ENCODE peak calls at places on chromosomes 11 and 22, in four cellular contexts. B is IMR-90, L is H9, U is H1. D is an unnamed sample.

GRCh38 chr22:19892249-19892879 is 37.7 kb upstream of the GNB1L start:
- DNase-seq in L (no peak), B (peak; percentile 53), U (no peak), D (no peak)

GRCh38 chr11:100677796-100678195 is 9.3 kb upstream of the ARHGAP42 start:
- DNase-seq in B (no peak), U (no peak), L (no peak), D (no peak)

GRCh38 chr11:19868281-19868821 is 155.7 kb downstream of the NAV2 start:
- DNase-seq in B (peak; percentile 65), L (no peak), U (no peak), D (peak; percentile 32)

GRCh38 chr11:126754850-126755426 is 245.6 kb downstream of the KIRREL3 start:
- DNase-seq in U (no peak), B (no peak), L (no peak), D (no peak)

GRCh38 chr11:116033931-116034553 is 529.8 kb upstream of the CADM1 start:
- DNase-seq in L (peak; percentile 41), B (no peak), U (no peak), D (no peak)

GRCh38 chr11:125348704-125349635 is 147.1 kb downstream of the FEZ1 start:
- DNase-seq in B (peak; percentile 19), U (no peak), L (peak; percentile 79), D (peak; percentile 71)

GRCh38 chr11:116876656-116877055 is 39.2 kb upstream of the APOA1 start:
- DNase-seq in U (no peak), L (no peak), B (no peak), D (no peak)

GRCh38 chr22:23142546-23143105 is 836 bp upstream of the RSPH14 start:
- DNase-seq in B (no peak), L (no peak), U (no peak), D (no peak)

GRCh38 chr11:110777765-110778164 is 65.5 kb upstream of the ARHGAP20 start:
- DNase-seq in L (no peak), B (peak; percentile 87), U (no peak), D (no peak)

GRCh38 chr22:50245214-50246072 is 620 bp upstream of the TUBGCP6 start:
- DNase-seq in L (no peak), B (no peak), U (no peak), D (no peak)

GRCh38 chr11:74936087-74936486 is 12.8 kb downstream of the XRRA1 start:
- DNase-seq in B (no peak), U (no peak), L (no peak), D (no peak)

GRCh38 chr22:41524283-41524682 is 20.0 kb downstream of the POLR3H start:
- DNase-seq in U (no peak), B (peak; percentile 78), L (no peak), D (no peak)

GRCh38 chr11:125262825-125263218 is 98.3 kb downstream of the PKNOX2 start:
- DNase-seq in B (peak; percentile 47), L (peak; percentile 52), U (no peak), D (peak; percentile 77)

GRCh38 chr22:49928185-49928495 is 9.7 kb downstream of the CRELD2 start:
- DNase-seq in B (no peak), L (no peak), U (no peak), D (no peak)

GRCh38 chr22:22853713-22854112 is 33.9 kb upstream of the IGLL5 start:
- DNase-seq in U (no peak), B (no peak), L (no peak), D (no peak)

GRCh38 chr11:28836285-28837081 is 728.3 kb downstream of the METTL15 start:
- DNase-seq in B (peak; percentile 99), L (no peak), U (no peak), D (peak; percentile 29)

GRCh38 chr11:109865558-109866186 is 227.5 kb upstream of the ZC3H12C start:
- DNase-seq in B (no peak), U (no peak), L (peak; percentile 30), D (peak; percentile 70)

GRCh38 chr22:42805016-42805997 is 51.8 kb downstream of the ARFGAP3 start:
- DNase-seq in L (peak; percentile 34), B (no peak), U (no peak), D (no peak)

GRCh38 chr11:1546536-1547466 is 25.3 kb downstream of the DUSP8 start:
- DNase-seq in B (peak; percentile 21), L (peak; percentile 81), U (no peak), D (peak; percentile 64)

GRCh38 chr22:19450363-19451175 is 3.1 kb upstream of the C22orf39 start:
- DNase-seq in L (no peak), U (no peak), B (peak; percentile 13), D (no peak)

GRCh38 chr11:64970731-64971151 is 1.2 kb downstream of the MAJIN start:
- DNase-seq in U (no peak), L (no peak), B (no peak), D (no peak)

GRCh38 chr11:34052036-34052607 is 591 bp downstream of the CAPRIN1 start:
- DNase-seq in B (peak; percentile 84), L (peak; percentile 88), U (peak; percentile 53), D (peak; percentile 92)

GRCh38 chr22:45612451-45612901 is 59.2 kb upstream of the ATXN10 start:
- DNase-seq in L (no peak), B (peak; percentile 80), U (no peak), D (no peak)

GRCh38 chr11:1532606-1533341 is 39.3 kb downstream of the DUSP8 start:
- DNase-seq in B (no peak), L (no peak), U (no peak), D (no peak)

DNA sequence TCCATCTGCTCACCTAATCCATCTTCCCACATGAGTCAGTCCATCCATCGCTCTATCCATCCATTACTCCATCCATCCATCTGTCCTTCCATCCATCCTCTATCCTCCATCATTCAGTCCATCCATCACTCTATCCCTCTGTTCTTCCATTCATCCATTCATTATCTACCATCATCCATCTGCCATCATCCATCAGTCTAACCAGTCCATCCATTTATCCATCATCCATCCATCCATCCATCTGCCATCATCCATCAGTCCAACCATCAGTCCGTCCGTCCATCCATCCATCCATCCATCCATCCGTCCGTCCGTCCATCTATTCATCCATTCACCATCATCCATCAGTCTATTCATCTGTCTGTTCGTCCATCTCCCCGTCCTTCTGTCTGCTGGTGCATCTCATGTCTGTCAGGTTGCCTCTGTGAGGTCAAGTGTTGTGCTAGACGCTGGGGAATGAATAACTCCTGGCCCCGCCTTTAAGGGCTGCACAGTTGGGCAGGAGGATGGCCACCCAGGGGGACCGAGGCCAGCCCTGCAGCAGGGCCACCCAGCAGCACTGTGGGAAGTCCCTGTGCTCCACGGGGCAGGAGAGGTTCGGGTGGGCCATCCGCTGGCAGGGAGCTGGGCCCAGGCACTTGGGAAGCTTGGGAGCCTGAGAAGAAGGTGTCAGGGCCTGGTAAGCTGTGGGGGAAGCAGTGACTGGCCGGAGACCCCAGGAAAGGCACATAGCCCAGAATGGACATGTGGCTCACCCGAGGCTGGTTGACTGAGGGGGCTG is 137.1 kb downstream of the CTTN start:
- DNase-seq in B (no peak), U (no peak), L (peak; percentile 15), D (no peak)
- H3K18ac ChIP-seq in B (no peak overlapping the region), U (no peak overlapping the region), L (no peak overlapping the region), D (no peak overlapping the region)

DNA sequence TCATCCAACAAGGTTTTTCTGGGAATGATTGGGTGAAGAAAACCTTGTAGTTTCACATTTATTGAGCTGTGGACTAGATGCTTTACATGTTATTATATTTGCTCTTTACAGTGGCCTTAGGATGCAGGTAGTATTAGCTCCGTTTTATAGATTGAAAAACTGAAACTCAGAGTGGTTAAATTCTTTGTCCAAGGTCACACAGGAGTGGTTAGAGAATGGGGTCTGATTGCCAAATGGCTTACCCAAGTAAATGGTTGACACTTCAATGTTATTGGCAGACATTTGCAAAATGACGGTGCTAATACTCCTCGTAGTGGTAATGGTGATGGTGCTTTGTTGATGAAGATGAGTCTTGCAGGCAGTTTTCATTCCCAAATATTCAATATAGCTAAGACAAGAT is 2.2 kb downstream of the GTPBP1 start:
- DNase-seq in B (no peak), L (no peak), U (no peak), D (no peak)
- H3K56ac ChIP-seq in B (no peak overlapping the region), L (no peak overlapping the region), U (no peak overlapping the region), D (no peak overlapping the region)

GRCh38 chr11:17368551-17368950 is 17.0 kb downstream of the NCR3LG1 start:
- DNase-seq in B (no peak), U (no peak), L (no peak), D (no peak)
- H3K18ac ChIP-seq in B (no peak overlapping the region), U (no peak overlapping the region), L (no peak overlapping the region), D (no peak overlapping the region)

DNA sequence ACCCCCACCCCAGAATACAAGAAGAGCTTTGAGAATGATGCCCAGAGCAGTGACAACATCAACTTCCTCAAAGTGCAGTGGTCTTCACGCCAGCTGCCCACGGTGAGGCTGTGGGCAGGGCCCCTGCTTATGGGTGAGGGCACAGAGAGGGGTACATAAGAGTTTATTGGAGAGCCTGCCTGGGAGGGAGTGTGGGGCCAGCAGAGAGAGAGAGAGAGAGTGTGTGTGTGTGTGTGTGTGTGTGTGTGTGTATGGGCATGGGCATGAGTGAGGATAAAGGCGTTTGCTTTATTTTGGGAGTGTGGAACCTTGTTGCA is 9.5 kb downstream of the PHOX2A start:
- DNase-seq in L (no peak), B (no peak), U (no peak), D (no peak)
- H3K56ac ChIP-seq in L (no peak overlapping the region), B (no peak overlapping the region), U (no peak overlapping the region), D (no peak overlapping the region)

DNA sequence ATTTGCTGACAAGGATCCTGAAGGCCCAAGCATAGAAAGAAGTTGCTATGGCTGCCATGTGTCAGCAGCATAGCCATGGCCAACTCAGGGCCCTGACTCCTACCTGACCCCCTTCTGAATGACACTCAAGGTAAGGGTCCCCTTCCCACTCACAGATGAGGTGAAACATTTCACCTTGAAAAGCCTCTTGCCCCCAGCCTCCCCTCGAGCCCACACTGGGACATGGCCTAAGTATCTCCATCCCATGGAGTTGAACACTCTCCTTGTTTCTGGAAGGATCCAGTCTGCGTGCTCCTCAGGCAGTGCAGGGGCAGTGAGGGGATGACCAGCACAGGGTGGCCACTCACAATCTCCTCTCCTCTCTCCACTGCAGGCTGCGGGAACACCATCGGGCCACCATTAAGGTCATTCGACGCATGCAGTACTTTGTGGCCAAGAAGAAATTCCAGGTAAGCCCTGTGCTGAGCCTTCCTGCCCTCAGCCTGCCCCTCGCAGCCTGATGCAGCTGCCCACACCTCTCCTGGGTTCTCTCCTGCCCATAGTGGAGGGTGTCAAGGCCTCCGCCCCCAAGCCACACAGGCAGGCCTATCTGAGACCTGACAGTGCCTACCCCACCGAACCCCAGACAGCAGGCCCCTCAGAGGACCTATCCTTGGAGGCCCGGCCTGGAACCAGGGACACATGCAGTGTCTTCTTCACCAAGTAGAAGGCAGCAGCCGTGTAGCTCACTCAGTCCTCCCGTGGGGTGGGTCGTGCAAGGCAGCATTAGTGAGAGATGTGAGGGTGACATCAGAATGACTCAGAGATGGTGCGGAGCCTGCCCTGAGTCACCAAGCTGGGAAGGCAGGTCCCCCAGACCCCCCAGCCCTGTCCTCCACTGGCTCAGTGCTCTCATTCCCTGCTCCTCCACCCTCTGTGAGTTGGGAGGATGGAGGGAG is 68.9 kb upstream of the KCNQ1OT1 start:
- DNase-seq in U (no peak), L (no peak), B (peak; percentile 93), D (peak; percentile 50)
- H3K18ac ChIP-seq in U (no peak overlapping the region), L (no peak overlapping the region), B (no peak overlapping the region), D (no peak overlapping the region)

DNA sequence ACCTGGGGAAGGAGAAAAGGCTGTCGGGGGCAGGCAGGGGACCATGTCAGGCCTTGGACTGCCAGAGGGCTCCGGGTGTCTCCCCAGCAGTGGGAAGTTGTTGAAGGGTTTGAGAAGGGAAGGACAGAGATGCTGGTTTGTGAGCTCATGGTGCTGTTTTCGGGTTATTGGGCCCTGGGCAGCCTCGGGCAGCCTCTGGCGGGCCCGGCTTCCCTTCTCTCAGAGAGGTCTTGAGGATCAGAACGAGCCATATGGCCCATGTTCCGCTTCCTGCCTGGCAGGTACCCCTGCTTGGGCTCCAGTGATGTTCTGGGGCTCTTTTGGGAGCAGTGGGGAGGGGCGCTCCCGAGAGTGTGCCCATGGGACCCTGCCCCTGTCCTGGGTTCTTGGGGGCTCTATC is 9.8 kb downstream of the MYRF start:
- DNase-seq in L (no peak), B (no peak), U (no peak), D (no peak)
- H3K56ac ChIP-seq in L (no peak overlapping the region), B (no peak overlapping the region), U (no peak overlapping the region), D (no peak overlapping the region)

D was measured in mesendoderm.